ENCODE peak calls at places on chromosomes 6 and 20, in six cellular contexts. W, T, O, U, I and R are unnamed samples.

GRCh38 chr6:167235421-167236238 is 55.5 kb upstream of the UNC93A start:
- DNase-seq in I (no peak), O (no peak), U (no peak), T (no peak), W (no peak), R (no peak)

GRCh38 chr6:166512567-166512966 is 73.9 kb downstream of the RAMACL start:
- DNase-seq in U (no peak), T (no peak), O (no peak), W (no peak), I (no peak), R (no peak)

GRCh38 chr6:107776415-107776814 is 47.7 kb downstream of the SCML4 start:
- DNase-seq in U (no peak), I (no peak), W (no peak), O (no peak), T (no peak), R (no peak)

GRCh38 chr6:12175626-12176025 is 114.5 kb upstream of the EDN1 start:
- DNase-seq in U (no peak), I (no peak), O (no peak), W (no peak), T (no peak), R (no peak)

GRCh38 chr20:43383026-43383795 is 74.5 kb upstream of the SRSF6 start:
- DNase-seq in T (no peak), W (no peak), I (no peak), U (no peak), O (no peak), R (no peak)

GRCh38 chr6:137188855-137189254 is 15.4 kb upstream of the IL22RA2 start:
- DNase-seq in T (no peak), O (peak), U (no peak), I (no peak), W (no peak), R (no peak)

GRCh38 chr20:527571-527886 is 16.1 kb downstream of the CSNK2A1 start:
- DNase-seq in O (no peak), T (no peak), U (no peak), W (no peak), I (no peak), R (no peak)

GRCh38 chr6:157675859-157676640 is 147.0 kb upstream of the SNX9 start:
- DNase-seq in U (no peak), T (no peak), I (no peak), O (no peak), W (peak), R (no peak)

GRCh38 chr6:56199956-56200355 is 47.4 kb downstream of the COL21A1 start:
- DNase-seq in O (no peak), I (no peak), T (no peak), U (peak), W (no peak), R (no peak)

GRCh38 chr6:137736048-137736846 is 130.8 kb upstream of the TNFAIP3 start:
- DNase-seq in O (no peak), T (no peak), U (no peak), I (no peak), W (no peak), R (no peak)

GRCh38 chr6:126170875-126171489 is 168.9 kb upstream of the CENPW start:
- DNase-seq in U (peak), I (no peak), T (no peak), O (peak), W (peak), R (no peak)

GRCh38 chr6:32529697-32530429 is at the start of gene HLA-DRB5:
- DNase-seq in T (no peak), U (peak), O (peak), W (no peak), I (no peak), R (peak)

GRCh38 chr20:37142708-37143107 is 36.4 kb upstream of the RPN2 start:
- DNase-seq in O (no peak), I (no peak), W (no peak), U (peak), T (no peak), R (no peak)

GRCh38 chr6:126539022-126539421 is 199.1 kb downstream of the CENPW start:
- DNase-seq in T (peak), O (peak), U (peak), W (no peak), I (no peak), R (no peak)

GRCh38 chr6:74631558-74631957 is 574.3 kb downstream of the COL12A1 start:
- DNase-seq in W (no peak), I (no peak), O (peak), U (no peak), T (no peak), R (no peak)

GRCh38 chr6:747006-747405 is 54.1 kb upstream of the EXOC2 start:
- DNase-seq in W (no peak), O (no peak), U (no peak), I (no peak), T (no peak), R (no peak)

GRCh38 chr6:33651403-33651802 is 30.3 kb downstream of the ITPR3 start:
- DNase-seq in T (no peak), I (no peak), W (no peak), O (no peak), U (no peak), R (no peak)

GRCh38 chr20:15776773-15777172 is 796.5 kb downstream of the KIF16B start:
- DNase-seq in T (no peak), W (no peak), U (no peak), I (no peak), O (no peak), R (no peak)

GRCh38 chr6:52900536-52900935 is 9.0 kb downstream of the GSTA3 start:
- DNase-seq in U (no peak), O (no peak), W (no peak), I (no peak), T (no peak), R (no peak)

GRCh38 chr6:54681987-54682386 is 164.6 kb upstream of the FAM83B start:
- DNase-seq in W (no peak), U (peak), O (peak), T (peak), I (no peak), R (no peak)

GRCh38 chr6:125197795-125198269 is 44.3 kb downstream of the TPD52L1 start:
- DNase-seq in U (peak), I (no peak), W (no peak), T (peak), O (peak), R (no peak)

GRCh38 chr20:23658989-23659609 is 21.3 kb upstream of the CST3 start:
- DNase-seq in I (no peak), U (no peak), W (no peak), O (no peak), T (no peak), R (no peak)

GRCh38 chr6:108655840-108656650 is 95.3 kb downstream of the FOXO3 start:
- DNase-seq in T (peak), I (no peak), O (no peak), U (no peak), W (peak), R (peak)

GRCh38 chr6:41185991-41186675 is 14.8 kb downstream of the TREML2 start:
- DNase-seq in T (no peak), U (no peak), W (no peak), O (no peak), I (no peak), R (no peak)

GRCh38 chr20:41161886-41162285 is 24.5 kb downstream of the PLCG1 start:
- DNase-seq in W (no peak), U (no peak), O (no peak), I (no peak), T (no peak), R (no peak)

GRCh38 chr20:8464368-8464767 is 332.3 kb downstream of the PLCB1 start:
- DNase-seq in O (no peak), T (no peak), U (peak), W (no peak), I (no peak), R (no peak)

GRCh38 chr20:57650266-57650665 is 30.0 kb upstream of the ZBP1 start:
- DNase-seq in I (no peak), T (no peak), W (no peak), U (no peak), O (no peak), R (no peak)

GRCh38 chr6:67759001-67759400 is 876.1 kb upstream of the ADGRB3 start:
- DNase-seq in I (no peak), T (no peak), W (no peak), U (peak), O (no peak), R (no peak)

GRCh38 chr20:17555106-17555505 is 14.8 kb upstream of the DSTN start:
- DNase-seq in I (no peak), W (no peak), O (no peak), U (no peak), T (no peak), R (no peak)

GRCh38 chr20:11766961-11767360 is 150.7 kb upstream of the BTBD3 start:
- DNase-seq in T (peak), U (peak), W (peak), I (no peak), O (no peak), R (no peak)

GRCh38 chr20:16262594-16262993 is 310.7 kb downstream of the KIF16B start:
- DNase-seq in O (peak), I (no peak), T (no peak), W (no peak), U (no peak), R (no peak)